ENCODE peak calls at places on chromosomes 16 and 17, in six cellular contexts. W, P, D, L, Q and Y are unnamed samples.

GRCh38 chr17:40461036-40461721 is 17.9 kb downstream of the IGFBP4 start:
- DNase-seq in P (no peak), Q (no peak), D (no peak), L (no peak), W (no peak), Y (no peak)

GRCh38 chr16:799948-800833 is at the start of gene GNG13:
- DNase-seq in L (no peak), Q (no peak), D (no peak), W (no peak), P (no peak), Y (peak)

GRCh38 chr16:77916111-77916510 is 106.2 kb upstream of the CLEC3A start:
- DNase-seq in P (no peak), Q (no peak), W (no peak), L (no peak), D (no peak), Y (no peak)

GRCh38 chr17:22512057-22512456 is 819.7 kb downstream of the KCNJ18 start:
- DNase-seq in L (no peak), P (no peak), D (no peak), W (no peak), Q (no peak), Y (no peak)

GRCh38 chr17:51640108-51640622 is 379.8 kb downstream of the UTP18 start:
- DNase-seq in D (no peak), Q (no peak), L (no peak), P (no peak), W (peak), Y (peak)

GRCh38 chr17:67629963-67630320 is 87.8 kb upstream of the NOL11 start:
- DNase-seq in P (no peak), L (no peak), W (peak), Q (no peak), D (no peak), Y (no peak)

GRCh38 chr16:21603920-21604319 is 4.5 kb downstream of the METTL9 start:
- DNase-seq in W (no peak), L (no peak), Q (no peak), D (no peak), P (no peak), Y (no peak)

GRCh38 chr16:4244254-4244812 is 2.5 kb upstream of the SRL start:
- DNase-seq in D (no peak), Q (no peak), W (no peak), P (no peak), L (no peak), Y (no peak)

GRCh38 chr17:34201225-34201624 is 53.9 kb upstream of the CCL2 start:
- DNase-seq in L (no peak), Q (no peak), P (no peak), W (no peak), D (no peak), Y (no peak)

GRCh38 chr17:42072323-42073187 is 22.2 kb upstream of the C17orf113 start:
- DNase-seq in Q (peak), P (no peak), W (no peak), D (no peak), L (no peak), Y (peak)

GRCh38 chr16:89337965-89338364 is 120.5 kb downstream of the ZNF778 start:
- DNase-seq in W (no peak), Q (peak), D (no peak), P (no peak), L (no peak), Y (no peak)

GRCh38 chr17:49515196-49515770 is 20.2 kb downstream of the NGFR start:
- DNase-seq in Q (peak), D (no peak), W (peak), P (peak), L (peak), Y (peak)

GRCh38 chr17:21209511-21210175 is 4.3 kb downstream of the TMEM11 start:
- DNase-seq in L (no peak), P (no peak), W (no peak), D (no peak), Q (peak), Y (no peak)

GRCh38 chr17:2337152-2337810 is at the start of gene SGSM2:
- DNase-seq in D (peak), Q (peak), P (peak), W (peak), L (no peak), Y (peak)

GRCh38 chr16:73735954-73736353 is 560.7 kb upstream of the PSMD7 start:
- DNase-seq in P (no peak), L (no peak), Q (no peak), W (no peak), D (no peak), Y (no peak)

GRCh38 chr16:84992700-84993075 is 18.6 kb downstream of the ZDHHC7 start:
- DNase-seq in P (no peak), Q (no peak), L (no peak), D (no peak), W (no peak), Y (no peak)

GRCh38 chr16:8905168-8905762 is 23.1 kb downstream of the LITAFD start:
- DNase-seq in Q (no peak), W (no peak), P (no peak), D (no peak), L (no peak), Y (no peak)
- TF ChIP-seq CTCF in Q (peak), W (peak), P (no peak), D (no peak), L (no peak), Y (no peak)

DNA sequence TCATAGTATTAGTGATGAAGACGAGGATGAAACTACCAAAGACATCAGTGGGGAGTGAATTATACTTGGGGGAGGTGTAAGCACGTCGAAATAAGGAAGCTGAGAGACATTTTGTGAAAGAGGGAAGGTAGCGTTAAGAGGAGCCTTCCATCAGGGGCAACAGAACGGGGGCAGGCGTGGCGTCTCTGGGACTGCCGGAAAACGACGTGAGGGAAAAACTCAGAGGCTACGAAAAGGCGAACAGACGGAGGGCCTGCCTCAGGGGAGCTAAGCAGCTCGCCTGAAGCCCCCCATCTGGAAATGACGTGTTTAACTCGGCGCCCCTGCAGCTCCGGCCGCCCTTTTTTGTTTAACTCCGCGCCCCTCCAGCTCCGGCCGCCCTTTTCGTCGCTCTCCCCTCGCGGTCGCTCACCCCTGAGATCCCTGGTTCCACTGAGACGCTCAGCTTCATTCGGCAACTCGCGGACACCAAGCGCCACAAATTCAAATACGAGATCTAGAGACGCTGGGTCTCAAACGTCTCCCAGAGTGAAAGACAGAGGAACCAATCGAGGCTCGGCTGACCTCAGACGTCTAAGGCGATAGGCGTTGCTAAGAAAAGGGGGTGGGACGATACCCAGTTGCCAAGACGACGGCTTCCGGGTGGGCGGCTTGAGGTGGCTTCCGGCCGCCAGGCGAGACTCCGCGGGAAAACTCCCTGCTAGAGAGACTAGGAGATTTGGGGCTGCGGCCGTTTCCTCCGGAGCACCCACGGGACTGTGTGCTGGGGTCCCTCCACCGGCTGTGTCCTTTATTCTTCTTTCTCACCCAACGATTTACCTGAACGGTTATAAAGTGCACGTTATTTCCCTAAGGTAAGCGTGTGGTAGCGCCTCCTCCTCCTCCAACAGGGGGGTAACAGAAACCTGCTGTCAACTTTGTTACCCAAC is 383.2 kb downstream of the ZFHX3 start:
- DNase-seq in W (peak), Q (peak), D (peak), P (peak), L (peak), Y (peak)
- TF ChIP-seq CTCF in W (no peak), Q (no peak), D (no peak), P (peak), L (no peak), Y (peak)

GRCh38 chr16:69564845-69565610 is 738 bp upstream of the NFAT5 start:
- DNase-seq in W (no peak), Q (no peak), D (no peak), P (no peak), L (no peak), Y (no peak)

GRCh38 chr16:69567031-69567680 is 1.4 kb downstream of the NFAT5 start:
- DNase-seq in W (peak), P (peak), D (no peak), Q (no peak), L (no peak), Y (no peak)

GRCh38 chr16:69566437-69567030 is 768 bp downstream of the NFAT5 start:
- DNase-seq in D (peak), W (peak), Q (peak), L (no peak), P (peak), Y (no peak)

GRCh38 chr16:69563605-69564580 is 1.9 kb upstream of the NFAT5 start:
- DNase-seq in L (no peak), D (no peak), P (no peak), Q (no peak), W (peak), Y (no peak)

DNA sequence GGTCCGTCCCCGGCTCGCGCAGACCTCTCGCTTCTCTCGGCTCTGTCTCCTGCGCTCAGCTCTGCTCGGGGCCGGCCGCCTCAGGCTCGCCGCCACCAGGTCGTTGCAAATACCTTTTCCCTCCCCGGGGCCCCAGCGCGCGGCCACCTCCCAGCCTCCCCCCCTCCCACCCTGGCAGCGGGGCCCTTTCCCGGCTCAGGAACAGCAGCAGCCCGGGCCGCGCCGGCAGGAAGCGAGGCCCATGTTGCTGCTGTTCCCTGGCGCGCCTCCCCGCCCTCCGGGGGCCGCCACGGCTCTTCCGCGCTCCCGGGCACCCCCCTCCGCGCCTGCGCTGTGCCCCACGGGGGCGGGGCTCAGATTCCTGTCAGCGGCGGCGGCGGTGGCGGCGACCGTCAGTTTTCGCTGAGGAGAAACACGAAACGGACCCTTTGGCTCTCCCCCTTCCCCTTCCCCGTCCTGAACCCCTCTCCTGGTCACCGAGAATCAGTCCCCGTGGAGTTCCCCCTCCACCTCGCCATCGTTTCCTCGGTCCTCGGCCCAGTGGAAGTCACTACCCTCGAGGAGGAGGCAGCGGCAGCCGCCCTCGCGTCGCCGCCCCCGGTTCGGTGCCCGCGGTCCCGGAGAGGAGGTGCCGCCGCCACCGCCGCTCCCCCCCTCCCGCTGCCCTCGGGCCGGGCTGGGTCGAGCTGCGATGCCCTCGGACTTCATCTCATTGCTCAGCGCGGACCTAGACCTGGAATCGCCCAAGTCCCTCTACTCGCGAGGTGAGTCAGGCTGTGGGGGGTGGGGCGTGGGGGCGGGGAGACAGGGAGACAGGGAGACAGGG is at the start of gene NFAT5:
- DNase-seq in P (peak), D (peak), Q (peak), L (peak), W (peak), Y (peak)
- TF ChIP-seq CTCF in P (peak), D (no peak), Q (peak), L (no peak), W (no peak), Y (no peak)

GRCh38 chr16:58563775-58564174 is 48.5 kb downstream of the SETD6 start:
- DNase-seq in D (no peak), L (no peak), Q (no peak), P (no peak), W (no peak), Y (no peak)
- TF ChIP-seq CTCF in D (no peak), L (no peak), Q (no peak), P (no peak), W (no peak), Y (no peak)

DNA sequence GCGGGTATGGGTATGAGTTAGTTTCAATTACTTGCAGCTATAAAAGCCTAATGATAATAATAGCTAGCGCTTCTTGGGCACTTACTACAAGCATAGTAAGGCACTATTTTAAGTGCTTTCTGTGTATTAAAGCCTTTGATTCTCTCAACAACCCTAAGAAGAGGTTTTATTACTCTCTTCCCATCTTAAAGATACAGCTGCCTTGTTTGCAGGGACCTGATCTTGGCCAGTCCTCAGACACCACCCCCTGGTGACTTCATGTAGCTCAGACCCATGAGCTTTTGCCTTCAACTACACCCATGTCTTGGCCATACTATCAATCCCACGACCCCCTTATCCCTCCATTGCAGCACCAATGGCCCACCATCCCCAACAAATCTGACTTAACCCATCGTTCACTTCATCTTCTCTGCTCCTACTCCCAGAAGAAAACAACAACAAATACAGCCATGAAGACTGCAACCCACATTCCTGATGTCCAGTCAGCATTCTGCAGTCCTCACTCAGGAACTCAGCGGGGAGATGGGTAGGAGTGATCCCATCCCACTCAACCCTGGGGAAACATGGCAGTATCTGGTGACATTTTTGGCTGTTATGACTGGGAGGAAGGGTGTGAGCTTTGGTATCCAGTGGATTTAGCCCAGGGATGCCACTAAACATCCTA is 4.2 kb downstream of the GGA2 start:
- DNase-seq in P (no peak), W (no peak), D (no peak), L (no peak), Q (no peak), Y (no peak)
- TF ChIP-seq CTCF in P (no peak), W (no peak), D (no peak), L (no peak), Q (no peak), Y (no peak)

GRCh38 chr16:69936751-69937211 is 14.4 kb upstream of the CLEC18A start:
- DNase-seq in L (no peak), W (no peak), P (no peak), D (no peak), Q (no peak), Y (no peak)

GRCh38 chr16:69936252-69936651 is 14.9 kb upstream of the CLEC18A start:
- DNase-seq in L (no peak), D (no peak), W (no peak), Q (no peak), P (no peak), Y (no peak)

GRCh38 chr16:69935740-69936139 is 15.4 kb upstream of the CLEC18A start:
- DNase-seq in D (no peak), W (no peak), L (no peak), P (no peak), Q (no peak), Y (no peak)

GRCh38 chr16:69938981-69939820 is 11.9 kb upstream of the CLEC18A start:
- DNase-seq in D (no peak), W (no peak), Q (no peak), L (no peak), P (no peak), Y (no peak)

DNA sequence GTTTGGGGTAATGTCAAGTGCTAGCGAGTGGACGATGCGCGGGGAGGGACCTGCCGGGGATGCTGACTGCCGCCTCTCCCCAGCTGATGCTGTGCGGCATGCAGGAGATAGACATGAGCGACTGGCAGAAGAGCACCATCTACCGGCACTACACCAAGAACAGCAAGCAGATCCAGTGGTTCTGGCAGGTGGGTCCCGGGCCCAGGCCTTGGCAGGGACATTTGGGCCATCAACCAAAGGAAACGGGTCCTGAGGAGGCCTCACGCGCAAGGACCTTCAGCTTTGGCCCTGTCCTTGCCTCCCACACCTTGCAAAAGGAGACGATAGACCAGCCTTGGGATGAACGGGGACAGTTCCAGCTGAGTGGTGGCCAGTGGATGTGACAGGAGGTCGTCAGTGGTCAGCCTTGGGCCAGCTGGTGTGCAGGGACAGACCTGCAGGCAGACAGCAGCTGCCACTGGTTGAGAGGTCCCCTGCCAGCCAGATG is 13.6 kb upstream of the CLEC18A start:
- DNase-seq in P (no peak), L (no peak), Q (no peak), D (no peak), W (no peak), Y (peak)
- TF ChIP-seq CTCF in P (no peak), L (no peak), Q (no peak), D (no peak), W (no peak), Y (no peak)

GRCh38 chr17:15092261-15092660 is 172.9 kb downstream of the PMP22 start:
- DNase-seq in Q (no peak), L (no peak), D (no peak), P (no peak), W (no peak), Y (no peak)

GRCh38 chr17:15092762-15093161 is 172.4 kb downstream of the PMP22 start:
- DNase-seq in W (no peak), L (no peak), P (no peak), Q (no peak), D (no peak), Y (no peak)

GRCh38 chr17:15090533-15090932 is 174.6 kb downstream of the PMP22 start:
- DNase-seq in D (no peak), L (no peak), W (no peak), P (no peak), Q (no peak), Y (no peak)

GRCh38 chr17:15087946-15088345 is 177.2 kb downstream of the PMP22 start:
- DNase-seq in Q (no peak), L (no peak), D (no peak), W (no peak), P (no peak), Y (no peak)

DNA sequence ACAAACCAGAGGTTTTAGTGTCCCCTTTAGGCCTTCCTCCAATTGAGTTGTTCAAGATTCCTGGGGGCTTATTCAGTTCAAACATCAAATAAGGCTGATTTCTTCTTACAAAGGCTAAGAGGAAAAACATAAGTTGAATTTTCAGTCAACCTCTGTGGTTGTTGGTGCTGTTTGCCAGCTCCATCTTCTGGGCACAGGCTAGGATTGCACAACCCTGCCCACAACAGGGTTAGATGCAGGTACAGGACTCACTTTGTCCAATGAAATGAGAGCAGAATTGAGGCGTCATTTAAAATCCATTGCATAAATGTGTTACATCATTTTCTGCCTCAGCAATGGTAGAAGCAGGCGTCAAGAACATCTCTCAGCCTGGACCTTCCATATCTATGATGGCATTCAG is 173.3 kb downstream of the PMP22 start:
- DNase-seq in D (no peak), Q (no peak), L (no peak), W (no peak), P (no peak), Y (no peak)
- TF ChIP-seq CTCF in D (no peak), Q (peak), L (no peak), W (no peak), P (no peak), Y (no peak)